ENCODE peak calls at places on chromosomes 3 and 15, in nine cellular contexts. K is body of pancreas, J is heart left ventricle, R is right lobe of liver, Y is aorta, G is mucosa of descending colon, E is psoas muscle, N is HCT116, V is heart right ventricle. M is an unnamed sample.

GRCh38 chr3:169813757-169814517 is 1.2 kb upstream of the LRRC34 start:
- ATAC-seq in K (no peak), J (no peak), R (peak; percentile 36), Y (no peak), G (peak; percentile 72), E (no peak), N (peak; percentile 60), V (no peak), M (no peak)

GRCh38 chr3:115627180-115628074 is 4.1 kb downstream of the GAP43 start:
- ATAC-seq in K (no peak), J (no peak), R (no peak), Y (no peak), G (no peak), E (no peak), N (no peak), V (no peak), M (no peak)

GRCh38 chr3:184740509-184741258 is 28.8 kb upstream of the MAGEF1 start:
- ATAC-seq in K (no peak), J (no peak), R (no peak), Y (peak; percentile 34), G (peak; percentile 32), E (no peak), N (peak; percentile 89), V (no peak), M (no peak)

GRCh38 chr15:70051948-70052633 is 45.6 kb downstream of the TLE3 start:
- ATAC-seq in K (no peak), J (no peak), R (no peak), Y (no peak), G (no peak), E (no peak), N (no peak), V (no peak), M (no peak)

GRCh38 chr3:196232882-196233251 is 16.5 kb downstream of the SLC51A start:
- ATAC-seq in K (no peak), J (no peak), R (no peak), Y (no peak), G (no peak), E (no peak), N (no peak), V (no peak), M (no peak)

GRCh38 chr15:66570327-66570726 is 4.5 kb upstream of the LCTL start:
- ATAC-seq in K (no peak), J (no peak), R (no peak), Y (no peak), G (no peak), E (no peak), N (no peak), V (no peak), M (no peak)

GRCh38 chr3:155704041-155704440 is 40.8 kb downstream of the PLCH1 start:
- ATAC-seq in K (no peak), J (no peak), R (no peak), Y (no peak), G (no peak), E (no peak), N (no peak), V (no peak), M (no peak)

GRCh38 chr3:102299125-102299877 is 135.5 kb upstream of the ZPLD1 start:
- ATAC-seq in K (no peak), J (no peak), R (no peak), Y (no peak), G (no peak), E (no peak), N (peak; percentile 86), V (no peak), M (no peak)

GRCh38 chr3:188476930-188477329 is 323.0 kb downstream of the LPP start:
- ATAC-seq in K (no peak), J (peak; percentile 62), R (no peak), Y (no peak), G (no peak), E (peak; percentile 66), N (no peak), V (peak; percentile 72), M (no peak)

GRCh38 chr3:151576524-151576923 is 115.7 kb upstream of the IGSF10 start:
- ATAC-seq in K (no peak), J (no peak), R (no peak), Y (no peak), G (no peak), E (no peak), N (no peak), V (no peak), M (no peak)

GRCh38 chr3:127064391-127065137 is 81.6 kb downstream of the PLXNA1 start:
- ATAC-seq in K (no peak), J (no peak), R (no peak), Y (no peak), G (no peak), E (peak; percentile 76), N (peak; percentile 77), V (no peak), M (peak; percentile 13)

GRCh38 chr3:34033840-34034239 is 235.4 kb downstream of the PDCD6IP start:
- ATAC-seq in K (no peak), J (no peak), R (no peak), Y (no peak), G (no peak), E (no peak), N (no peak), V (no peak), M (no peak)

GRCh38 chr15:82944840-82945239 is 7.7 kb downstream of the HOMER2 start:
- ATAC-seq in K (no peak), J (no peak), R (no peak), Y (no peak), G (no peak), E (no peak), N (no peak), V (no peak), M (no peak)

GRCh38 chr3:40268708-40269524 is 40.6 kb upstream of the EIF1B start:
- ATAC-seq in K (no peak), J (peak; percentile 45), R (no peak), Y (no peak), G (no peak), E (no peak), N (no peak), V (no peak), M (no peak)

GRCh38 chr3:40264437-40264836 is 45.1 kb upstream of the EIF1B start:
- ATAC-seq in K (no peak), J (no peak), R (no peak), Y (no peak), G (no peak), E (no peak), N (no peak), V (no peak), M (no peak)

GRCh38 chr3:40262331-40262730 is 47.2 kb upstream of the EIF1B start:
- ATAC-seq in K (no peak), J (no peak), R (no peak), Y (no peak), G (no peak), E (no peak), N (no peak), V (no peak), M (no peak)

GRCh38 chr3:40267940-40268707 is 41.4 kb upstream of the EIF1B start:
- ATAC-seq in K (no peak), J (no peak), R (peak; percentile 53), Y (no peak), G (peak; percentile 78), E (no peak), N (no peak), V (no peak), M (no peak)

DNA sequence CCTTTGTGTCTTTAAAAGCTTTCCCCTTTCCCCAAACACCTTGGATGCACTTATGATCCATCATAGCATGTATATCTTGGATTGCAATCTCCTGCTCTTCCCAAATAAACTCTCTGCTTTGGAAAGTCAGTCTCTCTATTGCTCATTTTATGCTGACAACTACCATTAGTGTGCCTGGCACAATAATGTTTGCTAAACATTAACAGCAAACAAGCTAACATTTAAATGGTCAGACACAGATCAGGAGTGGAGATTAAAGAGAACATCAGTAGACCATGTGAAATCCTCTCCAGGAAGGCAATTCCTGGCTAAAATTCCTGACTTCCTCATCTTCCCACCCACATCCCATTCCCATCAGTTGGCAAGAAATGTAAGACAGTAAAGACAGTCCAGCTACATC is 44.3 kb upstream of the EIF1B start:
- ATAC-seq in K (no peak), J (no peak), R (peak; percentile 75), Y (no peak), G (no peak), E (no peak), N (no peak), V (no peak), M (no peak)
- H3K4me3 ChIP-seq in K (no peak overlapping the region), J (no peak overlapping the region), R (no peak overlapping the region), Y (no peak overlapping the region), G (no peak overlapping the region), E (no peak overlapping the region), N (no peak overlapping the region), V (no peak overlapping the region), M (no peak overlapping the region)

GRCh38 chr15:55270301-55270700 is 19.3 kb downstream of the RAB27A start:
- ATAC-seq in K (no peak), J (no peak), R (no peak), Y (no peak), G (no peak), E (no peak), N (no peak), V (no peak), M (no peak)
- H3K4me1 ChIP-seq in K (no peaks in the 10 kb centered on the region), J (no peaks in the 10 kb centered on the region), R (no peaks in the 10 kb centered on the region), Y (no peaks in the 10 kb centered on the region), G (no peaks in the 10 kb centered on the region), E (no peaks in the 10 kb centered on the region), N (no peaks in the 10 kb centered on the region), V (no peaks in the 10 kb centered on the region), M (no peaks in the 10 kb centered on the region)

GRCh38 chr15:89400997-89401590 is 66.5 kb upstream of the POLG start:
- ATAC-seq in K (no peak), J (no peak), R (no peak), Y (no peak), G (no peak), E (no peak), N (no peak), V (no peak), M (no peak)
- H3K4me3 ChIP-seq in K (no peak overlapping the region), J (no peak overlapping the region), R (no peak overlapping the region), Y (no peak overlapping the region), G (no peak overlapping the region), E (no peak overlapping the region), N (no peak overlapping the region), V (no peak overlapping the region), M (no peak overlapping the region)

DNA sequence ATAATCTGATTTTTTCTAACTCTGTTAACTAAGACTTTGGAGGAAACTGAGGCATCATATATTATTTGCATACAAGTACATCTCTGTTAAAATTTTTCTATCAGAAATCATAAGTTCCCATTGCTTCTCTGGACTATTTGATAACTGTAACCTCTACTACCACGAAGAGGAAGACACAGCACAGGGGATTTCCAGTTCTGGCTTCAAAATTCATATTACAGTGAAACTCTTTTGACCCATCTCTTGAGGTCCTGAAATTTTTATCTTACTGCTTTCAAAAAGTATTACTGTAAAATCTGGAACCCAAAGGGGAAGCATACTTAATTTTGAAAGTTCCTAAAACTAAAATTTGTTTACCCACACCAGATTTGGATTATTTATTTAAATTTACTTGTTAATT is 4.2 kb downstream of the PLSCR1 start:
- ATAC-seq in K (no peak), J (no peak), R (no peak), Y (no peak), G (no peak), E (no peak), N (no peak), V (no peak), M (no peak)
- H3K4me1 ChIP-seq in K (peaks cover 54% of the 10 kb centered on the region), J (peaks cover 25% of the 10 kb centered on the region), R (no peaks in the 10 kb centered on the region), Y (no peaks in the 10 kb centered on the region), G (peaks cover 20% of the 10 kb centered on the region), E (peaks cover 5% of the 10 kb centered on the region), N (no peaks in the 10 kb centered on the region), V (peaks cover 69% of the 10 kb centered on the region), M (peaks cover 15% of the 10 kb centered on the region)

GRCh38 chr3:94064243-94064642 is 1.4 kb downstream of the NSUN3 start:
- ATAC-seq in K (no peak), J (no peak), R (no peak), Y (no peak), G (peak; percentile 20), E (no peak), N (no peak), V (no peak), M (no peak)
- H3K4me3 ChIP-seq in K (no peak overlapping the region), J (no peak overlapping the region), R (no peak overlapping the region), Y (no peak overlapping the region), G (no peak overlapping the region), E (peak overlapping the region; percentile 74), N (peak overlapping the region; percentile 78), V (no peak overlapping the region), M (no peak overlapping the region)

M was measured in gastroesophageal sphincter.